ENCODE peak calls at places on chromosomes 1 and 21, in nine cellular contexts. C is endodermal cell; K is heart left ventricle; S is effector memory CD4-positive, alpha-beta T cell; Q is left lung; F is caudate nucleus; Z is pancreas; L is thoracic aorta; R is tibial artery. D is an unnamed sample.

GRCh38 chr1:21045351-21045750 is 131.3 kb downstream of the EIF4G3 start:
- DNase-seq in C (no peak), K (no peak), S (no peak), Q (no peak), F (no peak), Z (no peak), L (no peak), R (no peak), D (no peak)

GRCh38 chr1:172143384-172144025 is 277.0 kb upstream of the C1orf105 start:
- DNase-seq in C (no peak), K (no peak), S (no peak), Q (no peak), F (no peak), Z (no peak), L (no peak), R (no peak), D (no peak)

GRCh38 chr1:155009742-155010141 is 7.1 kb downstream of the ZBTB7B start:
- DNase-seq in C (no peak), K (no peak), S (no peak), Q (no peak), F (no peak), Z (no peak), L (no peak), R (no peak), D (no peak)

GRCh38 chr1:119962296-119962968 is 66.1 kb upstream of the ADAM30 start:
- DNase-seq in C (no peak), K (no peak), S (no peak), Q (no peak), F (no peak), Z (no peak), L (no peak), R (no peak), D (no peak)

GRCh38 chr1:161726631-161727342 is 5.4 kb downstream of the FCRLB start:
- DNase-seq in C (peak; percentile 95), K (peak; percentile 90), S (peak; percentile 64), Q (peak; percentile 92), F (peak; percentile 59), Z (peak; percentile 89), L (peak; percentile 63), R (peak; percentile 89), D (peak; percentile 66)

GRCh38 chr1:222369991-222370910 is 177.7 kb downstream of the HHIPL2 start:
- DNase-seq in C (no peak), K (no peak), S (no peak), Q (peak; percentile 49), F (no peak), Z (no peak), L (no peak), R (no peak), D (no peak)

GRCh38 chr1:59017501-59018231 is 233.8 kb upstream of the JUN start:
- DNase-seq in C (no peak), K (no peak), S (no peak), Q (no peak), F (no peak), Z (no peak), L (no peak), R (no peak), D (no peak)

GRCh38 chr1:37660646-37661045 is 26.0 kb upstream of the RSPO1 start:
- DNase-seq in C (no peak), K (no peak), S (no peak), Q (no peak), F (no peak), Z (peak; percentile 14), L (no peak), R (no peak), D (no peak)

GRCh38 chr1:42424201-42424600 is 31.6 kb downstream of the ZMYND12 start:
- DNase-seq in C (no peak), K (no peak), S (no peak), Q (no peak), F (no peak), Z (no peak), L (no peak), R (no peak), D (no peak)

GRCh38 chr1:210361665-210362064 is 33.0 kb downstream of the HHAT start:
- DNase-seq in C (peak; percentile 43), K (no peak), S (no peak), Q (no peak), F (no peak), Z (no peak), L (no peak), R (no peak), D (no peak)

GRCh38 chr1:42658880-42659337 is 686 bp downstream of the PPIH start:
- DNase-seq in C (no peak), K (no peak), S (no peak), Q (no peak), F (no peak), Z (no peak), L (no peak), R (no peak), D (no peak)

GRCh38 chr1:230029244-230029643 is 37.8 kb upstream of the GALNT2 start:
- DNase-seq in C (no peak), K (no peak), S (no peak), Q (no peak), F (no peak), Z (no peak), L (no peak), R (no peak), D (no peak)

GRCh38 chr1:85934531-85934930 is 222.0 kb downstream of the COL24A1 start:
- DNase-seq in C (no peak), K (no peak), S (no peak), Q (no peak), F (no peak), Z (no peak), L (no peak), R (no peak), D (no peak)

GRCh38 chr1:113677250-113678158 is 81.8 kb downstream of the PHTF1 start:
- DNase-seq in C (no peak), K (peak; percentile 22), S (no peak), Q (no peak), F (no peak), Z (no peak), L (no peak), R (no peak), D (no peak)

GRCh38 chr1:52502789-52503188 is 50.1 kb downstream of the TUT4 start:
- DNase-seq in C (no peak), K (no peak), S (no peak), Q (no peak), F (no peak), Z (no peak), L (no peak), R (no peak), D (no peak)

GRCh38 chr21:15071012-15071411 is 6.2 kb upstream of the NRIP1 start:
- DNase-seq in C (peak; percentile 58), K (no peak), S (no peak), Q (no peak), F (no peak), Z (no peak), L (no peak), R (no peak), D (no peak)

GRCh38 chr1:156359973-156360372 is 9.0 kb upstream of the RHBG start:
- DNase-seq in C (peak; percentile 88), K (no peak), S (no peak), Q (no peak), F (no peak), Z (no peak), L (no peak), R (no peak), D (no peak)

GRCh38 chr1:104592926-104593325 is 843.2 kb downstream of the AMY1C start:
- DNase-seq in C (no peak), K (no peak), S (no peak), Q (no peak), F (no peak), Z (no peak), L (no peak), R (no peak), D (no peak)

GRCh38 chr21:42669069-42669468 is 15.6 kb downstream of the PDE9A start:
- DNase-seq in C (peak; percentile 92), K (no peak), S (no peak), Q (peak; percentile 39), F (no peak), Z (no peak), L (no peak), R (no peak), D (no peak)
- H3K27ac ChIP-seq in C (no peak overlapping the region), K (no peak overlapping the region), S (no peak overlapping the region), Q (no peak overlapping the region), F (no peak overlapping the region), Z (no peak overlapping the region), L (no peak overlapping the region), R (no peak overlapping the region), D (no peak overlapping the region)

GRCh38 chr1:3540876-3541275 is 70.4 kb downstream of the MEGF6 start:
- DNase-seq in C (no peak), K (no peak), S (no peak), Q (no peak), F (no peak), Z (no peak), L (no peak), R (no peak), D (no peak)

GRCh38 chr1:3539707-3540425 is 71.4 kb downstream of the MEGF6 start:
- DNase-seq in C (no peak), K (peak; percentile 56), S (no peak), Q (no peak), F (no peak), Z (no peak), L (no peak), R (no peak), D (no peak)

GRCh38 chr1:3541930-3542329 is 69.4 kb downstream of the MEGF6 start:
- DNase-seq in C (no peak), K (no peak), S (no peak), Q (no peak), F (no peak), Z (no peak), L (no peak), R (no peak), D (no peak)

GRCh38 chr1:3542635-3543034 is 68.7 kb downstream of the MEGF6 start:
- DNase-seq in C (no peak), K (no peak), S (no peak), Q (no peak), F (no peak), Z (no peak), L (no peak), R (no peak), D (no peak)

GRCh38 chr1:3541465-3541864 is 69.8 kb downstream of the MEGF6 start:
- DNase-seq in C (no peak), K (no peak), S (no peak), Q (no peak), F (no peak), Z (no peak), L (no peak), R (no peak), D (no peak)
- H3K27ac ChIP-seq in C (no peak overlapping the region), K (no peak overlapping the region), S (no peak overlapping the region), Q (no peak overlapping the region), F (no peak overlapping the region), Z (no peak overlapping the region), L (peak overlapping the region; percentile 97), R (peak overlapping the region; percentile 88), D (no peak overlapping the region)

DNA sequence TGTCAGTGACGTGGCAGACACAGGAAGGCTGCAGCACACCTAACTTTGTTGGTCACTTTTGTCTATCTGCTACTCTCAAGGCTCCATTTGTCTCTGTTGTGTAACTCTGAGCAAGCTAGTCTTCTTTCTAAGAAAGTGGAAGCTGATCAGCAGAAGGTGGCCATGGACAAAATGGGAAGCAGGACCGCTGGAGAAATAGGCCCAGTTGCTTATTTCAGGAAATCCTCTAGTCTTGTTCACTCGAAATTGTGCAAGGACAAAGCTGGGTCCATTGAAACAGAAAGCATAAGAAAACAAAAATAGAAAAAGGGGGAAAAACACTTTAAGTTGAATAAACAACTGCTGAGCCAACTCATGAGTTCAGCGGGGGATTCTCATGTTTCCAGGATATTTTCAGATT is 150.1 kb downstream of the PBX1 start:
- DNase-seq in C (no peak), K (no peak), S (no peak), Q (no peak), F (no peak), Z (no peak), L (no peak), R (no peak), D (no peak)
- H3K27ac ChIP-seq in C (no peak overlapping the region), K (no peak overlapping the region), S (no peak overlapping the region), Q (no peak overlapping the region), F (no peak overlapping the region), Z (no peak overlapping the region), L (no peak overlapping the region), R (peak overlapping the region; percentile 70), D (peak overlapping the region; percentile 12)

GRCh38 chr1:175373786-175374623 is 181.4 kb upstream of the KIAA0040 start:
- DNase-seq in C (peak; percentile 92), K (no peak), S (no peak), Q (no peak), F (no peak), Z (peak; percentile 71), L (no peak), R (no peak), D (peak; percentile 42)
- H3K27ac ChIP-seq in C (no peak overlapping the region), K (no peak overlapping the region), S (no peak overlapping the region), Q (no peak overlapping the region), F (no peak overlapping the region), Z (no peak overlapping the region), L (no peak overlapping the region), R (no peak overlapping the region), D (no peak overlapping the region)